ENCODE peak calls at places on chromosomes 3 and 15, in six cellular contexts. S, U, A, F, H and M are unnamed samples.

GRCh38 chr3:66620185-66620803 is 119.5 kb upstream of the LRIG1 start:
- DNase-seq in S (no peak), U (no peak), A (no peak), F (no peak), H (peak), M (no peak)

GRCh38 chr15:69085325-69086081 is 71.0 kb downstream of the NOX5 start:
- DNase-seq in S (no peak), U (no peak), A (no peak), F (no peak), H (no peak), M (no peak)

GRCh38 chr3:32413845-32414526 is 22.3 kb downstream of the CMTM7 start:
- DNase-seq in S (no peak), U (no peak), A (no peak), F (no peak), H (no peak), M (no peak)

GRCh38 chr15:75723171-75723846 is 10.7 kb upstream of the CSPG4 start:
- DNase-seq in S (no peak), U (no peak), A (peak), F (no peak), H (no peak), M (no peak)

GRCh38 chr15:29835301-29835700 is 13.0 kb upstream of the TJP1 start:
- DNase-seq in S (no peak), U (peak), A (no peak), F (no peak), H (no peak), M (no peak)

GRCh38 chr15:93029613-93030429 is 59.2 kb downstream of the RGMA start:
- DNase-seq in S (no peak), U (peak), A (no peak), F (no peak), H (no peak), M (no peak)

GRCh38 chr3:156659260-156659659 is 15.1 kb upstream of the TIPARP start:
- DNase-seq in S (no peak), U (no peak), A (no peak), F (no peak), H (no peak), M (no peak)

GRCh38 chr15:70023769-70024491 is 73.8 kb downstream of the TLE3 start:
- DNase-seq in S (no peak), U (peak), A (peak), F (no peak), H (no peak), M (no peak)

GRCh38 chr3:25448750-25449684 is 21.0 kb downstream of the RARB start:
- DNase-seq in S (no peak), U (peak), A (peak), F (no peak), H (no peak), M (no peak)

GRCh38 chr3:154602241-154602640 is 172.3 kb upstream of the GPR149 start:
- DNase-seq in S (no peak), U (no peak), A (no peak), F (no peak), H (no peak), M (no peak)

GRCh38 chr3:127408684-127409420 is 121.0 kb upstream of the PRR20G start:
- DNase-seq in S (no peak), U (no peak), A (no peak), F (peak), H (peak), M (no peak)

GRCh38 chr3:41202834-41203345 is 3.6 kb downstream of the CTNNB1 start:
- DNase-seq in S (no peak), U (peak), A (no peak), F (no peak), H (no peak), M (no peak)
- TF ChIP-seq CTCF in S (peak), U (peak), A (peak), F (no peak), H (peak), M (no peak)

GRCh38 chr3:38140326-38141172 is 2.1 kb downstream of the MYD88 start:
- DNase-seq in S (no peak), U (no peak), A (peak), F (no peak), H (no peak), M (no peak)
- TF ChIP-seq CTCF in S (no peak), U (no peak), A (no peak), F (no peak), H (no peak), M (no peak)

DNA sequence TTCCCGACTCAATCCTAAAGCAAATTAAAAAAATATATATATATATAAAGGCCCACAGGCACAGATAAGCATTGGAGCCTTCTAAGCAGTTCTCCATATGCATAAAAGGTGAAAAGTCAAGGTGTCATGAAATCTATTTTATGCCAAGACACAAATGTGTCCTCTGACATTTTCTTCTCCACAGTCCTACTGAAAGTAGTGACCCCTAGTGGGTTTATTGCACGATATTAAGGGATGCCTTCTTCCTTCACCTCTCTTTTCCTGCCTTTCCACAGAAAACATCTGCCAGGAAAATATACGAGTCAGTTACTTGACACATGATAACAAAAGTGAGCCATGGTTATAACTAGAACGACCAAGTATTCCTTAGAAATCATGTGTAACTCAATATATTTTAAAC is 303.2 kb downstream of the TIGIT start:
- DNase-seq in S (no peak), U (peak), A (no peak), F (no peak), H (no peak), M (no peak)
- TF ChIP-seq CTCF in S (peak), U (peak), A (no peak), F (no peak), H (no peak), M (no peak)

GRCh38 chr3:88641033-88641604 is 466.3 kb upstream of the EPHA3 start:
- DNase-seq in S (no peak), U (peak), A (no peak), F (no peak), H (no peak), M (no peak)
- TF ChIP-seq CTCF in S (no peak), U (peak), A (no peak), F (no peak), H (no peak), M (no peak)

GRCh38 chr15:84633311-84634227 is 20.5 kb downstream of the WDR73 start:
- DNase-seq in S (peak), U (peak), A (peak), F (peak), H (peak), M (peak)
- TF ChIP-seq CTCF in S (no peak), U (no peak), A (no peak), F (no peak), H (no peak), M (no peak)

GRCh38 chr3:15427182-15427880 is at the start of the genes EAF1 and METTL6:
- DNase-seq in S (peak), U (peak), A (peak), F (peak), H (peak), M (peak)
- TF ChIP-seq CTCF in S (peak), U (peak), A (no peak), F (no peak), H (peak), M (peak)

DNA sequence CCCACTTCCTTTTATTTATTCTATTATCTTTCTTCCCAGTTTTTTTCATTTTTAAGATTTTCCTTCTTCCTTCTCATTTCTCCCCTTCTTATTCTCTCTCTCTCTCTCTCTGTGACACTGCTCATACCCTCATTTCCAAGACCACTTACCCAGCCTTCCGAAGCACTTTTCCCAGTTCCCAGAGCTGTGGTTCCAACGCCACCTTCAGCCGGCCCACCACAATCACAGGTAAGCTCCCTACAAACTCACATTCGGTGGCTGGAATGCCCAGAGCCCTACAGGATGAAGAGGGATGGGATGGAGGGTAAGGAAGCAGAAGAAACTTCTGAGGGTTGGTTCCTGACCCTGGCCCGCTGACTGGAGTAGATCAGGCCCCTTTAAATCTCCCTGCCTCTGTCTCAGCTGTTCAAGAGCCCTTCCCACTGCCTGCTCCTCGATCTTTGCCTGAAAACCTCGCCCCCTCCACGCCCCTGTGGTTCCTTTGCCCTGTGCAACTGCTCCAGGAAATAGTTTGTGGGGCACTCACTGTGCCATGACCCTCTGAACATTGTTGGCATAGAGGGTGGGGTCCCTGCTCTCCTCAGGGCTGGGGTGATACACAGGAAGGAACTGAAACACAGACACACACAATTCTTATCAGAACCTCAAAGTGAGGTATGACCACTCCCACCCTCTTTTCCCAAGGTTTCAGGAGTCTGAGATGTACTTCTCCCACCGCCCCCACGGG is 4.8 kb downstream of the LPCAT4 start:
- DNase-seq in S (no peak), U (no peak), A (no peak), F (no peak), H (no peak), M (no peak)
- TF ChIP-seq CTCF in S (no peak), U (no peak), A (no peak), F (no peak), H (no peak), M (no peak)

DNA sequence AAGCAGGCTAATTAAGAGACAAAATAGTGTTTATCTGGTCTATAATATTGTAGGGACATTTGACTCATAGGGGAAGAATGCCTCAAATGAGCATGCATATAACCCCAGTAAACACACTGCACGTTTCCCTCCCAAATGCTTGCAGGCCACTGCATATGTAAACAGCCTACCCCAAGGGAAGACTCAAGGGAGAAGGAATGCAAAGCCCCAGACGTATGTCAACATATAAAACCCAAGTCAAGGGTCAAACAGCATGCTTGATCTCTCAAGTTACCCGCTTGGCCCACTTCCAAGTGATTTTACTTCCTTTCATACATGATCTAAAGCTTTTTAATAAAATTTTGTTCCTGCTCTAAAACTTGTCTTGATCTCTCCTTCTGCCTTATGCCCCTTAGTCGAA is 1090.0 kb downstream of the OTOL1 start:
- DNase-seq in S (no peak), U (peak), A (no peak), F (no peak), H (no peak), M (no peak)
- TF ChIP-seq CTCF in S (no peak), U (no peak), A (no peak), F (no peak), H (no peak), M (no peak)

DNA sequence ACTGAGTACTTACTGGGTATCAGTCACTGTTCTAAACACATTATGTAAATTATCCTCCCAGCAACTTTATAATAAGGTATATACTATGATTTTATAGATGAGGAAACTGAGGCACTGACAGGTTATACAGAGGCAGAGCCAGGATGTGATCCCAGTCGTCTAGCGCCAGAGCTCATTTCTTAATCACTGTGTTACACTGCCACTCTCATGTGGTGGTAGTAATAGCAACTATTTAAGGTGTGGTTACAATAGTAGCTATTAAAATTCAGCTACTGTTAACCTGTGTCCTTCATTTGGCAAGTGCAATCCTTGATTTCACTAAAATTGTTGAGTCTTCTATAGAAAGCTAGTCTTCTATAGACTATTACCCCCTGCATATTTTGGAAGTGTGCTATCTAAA is 43.1 kb upstream of the TRPC1 start:
- DNase-seq in S (no peak), U (peak), A (no peak), F (no peak), H (no peak), M (no peak)
- TF ChIP-seq CTCF in S (no peak), U (peak), A (no peak), F (no peak), H (no peak), M (no peak)

DNA sequence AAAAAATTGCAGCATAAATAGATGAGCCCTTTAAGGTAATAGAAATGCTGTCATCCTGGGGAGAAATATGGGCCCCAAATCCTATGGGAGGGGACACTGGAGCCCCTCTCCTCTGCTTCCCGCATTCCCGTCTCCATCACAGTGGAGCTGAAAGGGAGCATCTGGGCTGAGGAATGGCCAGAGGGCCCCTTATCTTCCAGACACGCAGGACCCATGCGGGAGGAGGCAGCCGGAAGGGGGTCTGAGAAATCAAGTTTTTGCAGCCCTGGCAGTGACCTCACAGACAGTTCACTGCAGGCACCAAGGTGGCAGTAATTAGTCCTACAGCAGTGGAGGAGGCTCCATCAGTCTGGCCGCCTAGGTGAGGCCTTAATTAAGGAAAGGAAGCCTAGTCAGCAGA is 80.2 kb downstream of the RAB11A start:
- DNase-seq in S (no peak), U (no peak), A (no peak), F (no peak), H (no peak), M (no peak)
- TF ChIP-seq CTCF in S (no peak), U (no peak), A (no peak), F (no peak), H (no peak), M (no peak)